ENCODE peak calls at places on chromosomes 11 and 22, in seven cellular contexts. O is MM.1S, H is lung, Z is heart left ventricle, S is gastrocnemius medialis, Q is dorsolateral prefrontal cortex, I is cardiac muscle cell. Y is an unnamed sample.
A peak's percentile ranks its signal among the peaks of the same experiment; 100 is the strongest.

GRCh38 chr11:64208086-64208795 is 1.7 kb downstream of the FERMT3 start:
- DNase-seq in O (no peak), H (no peak), Z (no peak), S (no peak), Q (no peak), I (no peak), Y (no peak)

GRCh38 chr22:20218320-20218872 is 49.7 kb downstream of the RTN4R start:
- DNase-seq in O (no peak), H (no peak), Z (no peak), S (no peak), Q (no peak), I (no peak), Y (no peak)

GRCh38 chr11:2858995-2859705 is 26.4 kb downstream of the CDKN1C start:
- DNase-seq in O (no peak), H (no peak), Z (no peak), S (no peak), Q (no peak), I (no peak), Y (no peak)

GRCh38 chr22:25334091-25334490 is 114.7 kb downstream of the CRYBB2 start:
- DNase-seq in O (peak; percentile 63), H (peak; percentile 42), Z (peak; percentile 32), S (peak; percentile 22), Q (peak; percentile 50), I (peak; percentile 79), Y (peak; percentile 68)

GRCh38 chr11:2515401-2516275 is 70.8 kb downstream of the KCNQ1 start:
- DNase-seq in O (no peak), H (no peak), Z (peak; percentile 37), S (peak; percentile 8), Q (peak; percentile 18), I (no peak), Y (no peak)

GRCh38 chr22:39871008-39871798 is 22.4 kb downstream of the ENTHD1 start:
- DNase-seq in O (no peak), H (no peak), Z (no peak), S (no peak), Q (no peak), I (no peak), Y (no peak)

GRCh38 chr11:71488086-71488967 is 35.3 kb downstream of the NADSYN1 start:
- DNase-seq in O (no peak), H (no peak), Z (no peak), S (peak; percentile 8), Q (no peak), I (peak; percentile 44), Y (no peak)

GRCh38 chr11:12079726-12080556 is 30.4 kb upstream of the MICAL2 start:
- DNase-seq in O (no peak), H (no peak), Z (peak; percentile 57), S (peak; percentile 56), Q (no peak), I (no peak), Y (no peak)

GRCh38 chr11:124194696-124195418 is 11.7 kb downstream of the OR10D3 start:
- DNase-seq in O (peak; percentile 65), H (peak; percentile 49), Z (no peak), S (no peak), Q (no peak), I (peak; percentile 32), Y (peak; percentile 72)

GRCh38 chr11:2837096-2837601 is 48.4 kb downstream of the CDKN1C start:
- DNase-seq in O (no peak), H (peak; percentile 69), Z (peak; percentile 82), S (peak; percentile 63), Q (no peak), I (peak; percentile 97), Y (no peak)

GRCh38 chr11:120170741-120171261 is 32.9 kb upstream of the TRIM29 start:
- DNase-seq in O (no peak), H (no peak), Z (no peak), S (no peak), Q (no peak), I (no peak), Y (no peak)

DNA sequence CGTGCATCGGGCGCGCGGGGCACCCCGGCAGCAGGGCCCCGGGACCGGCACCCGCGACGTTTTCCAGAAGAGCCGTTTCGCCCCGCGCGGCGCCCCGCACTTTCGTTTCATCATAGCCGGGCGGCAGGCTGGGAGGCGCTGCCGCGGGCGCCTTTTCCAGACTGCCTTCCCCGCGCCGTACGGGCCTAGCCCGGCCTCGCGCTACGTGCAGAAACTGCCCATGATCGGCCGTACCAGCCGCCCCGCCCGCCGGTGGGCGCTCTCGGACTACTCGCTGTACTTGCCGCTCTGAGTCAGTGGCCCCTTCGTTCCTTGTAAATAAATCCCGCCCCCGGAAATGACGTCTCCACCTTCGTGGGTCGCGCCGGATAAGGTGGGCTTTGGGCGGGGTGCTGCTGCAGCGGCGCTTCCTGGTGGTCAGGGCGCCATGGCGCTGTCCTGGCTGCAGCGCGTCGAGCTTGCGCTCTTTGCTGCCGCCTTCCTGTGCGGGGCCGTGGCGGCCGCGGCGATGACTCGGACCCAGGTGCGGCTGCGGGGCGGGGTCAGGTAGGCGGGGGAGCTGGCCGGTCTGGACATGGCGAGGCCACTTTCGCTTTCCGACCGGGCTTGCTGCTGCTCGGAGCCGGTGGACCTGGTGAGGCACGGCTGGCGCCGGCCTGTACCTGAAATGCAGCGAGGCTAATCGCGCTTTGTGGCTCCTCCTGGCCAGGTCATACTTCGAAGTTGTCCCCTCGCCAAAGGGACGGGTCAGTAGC is at the start of gene TMEM179B:
- DNase-seq in O (peak; percentile 98), H (peak; percentile 99), Z (peak; percentile 99), S (peak; percentile 98), Q (peak; percentile 99), I (peak; percentile 100), Y (peak; percentile 98)
- TF ChIP-seq CTCF in O (peak; percentile 52), H (peak; percentile 52), Z (no peak), S (no peak), Q (peak; percentile 54), I (peak; percentile 67), Y (peak; percentile 78)

GRCh38 chr11:129373489-129373953 is 2.1 kb upstream of the BARX2 start:
- DNase-seq in O (peak; percentile 37), H (no peak), Z (no peak), S (no peak), Q (no peak), I (no peak), Y (no peak)
- H3K4me3 ChIP-seq in O (peak overlapping the region; percentile 84), H (no peak overlapping the region), Z (peak overlapping the region; percentile 36), S (peak overlapping the region; percentile 7), Q (peak overlapping the region; percentile 57), I (peak overlapping the region; percentile 32), Y (no peak overlapping the region)

GRCh38 chr11:66313321-66314185 is 3.3 kb downstream of the CD248 start:
- DNase-seq in O (no peak), H (no peak), Z (no peak), S (no peak), Q (no peak), I (peak; percentile 74), Y (no peak)

GRCh38 chr11:66310324-66310723 is 6.5 kb downstream of the CD248 start:
- DNase-seq in O (no peak), H (no peak), Z (no peak), S (no peak), Q (no peak), I (no peak), Y (no peak)

GRCh38 chr11:66312549-66313320 is 4.1 kb downstream of the CD248 start:
- DNase-seq in O (peak; percentile 93), H (peak; percentile 99), Z (peak; percentile 99), S (peak; percentile 95), Q (peak; percentile 96), I (peak; percentile 99), Y (peak; percentile 97)

GRCh38 chr11:66311470-66311964 is 5.3 kb downstream of the CD248 start:
- DNase-seq in O (no peak), H (no peak), Z (no peak), S (no peak), Q (no peak), I (no peak), Y (no peak)

DNA sequence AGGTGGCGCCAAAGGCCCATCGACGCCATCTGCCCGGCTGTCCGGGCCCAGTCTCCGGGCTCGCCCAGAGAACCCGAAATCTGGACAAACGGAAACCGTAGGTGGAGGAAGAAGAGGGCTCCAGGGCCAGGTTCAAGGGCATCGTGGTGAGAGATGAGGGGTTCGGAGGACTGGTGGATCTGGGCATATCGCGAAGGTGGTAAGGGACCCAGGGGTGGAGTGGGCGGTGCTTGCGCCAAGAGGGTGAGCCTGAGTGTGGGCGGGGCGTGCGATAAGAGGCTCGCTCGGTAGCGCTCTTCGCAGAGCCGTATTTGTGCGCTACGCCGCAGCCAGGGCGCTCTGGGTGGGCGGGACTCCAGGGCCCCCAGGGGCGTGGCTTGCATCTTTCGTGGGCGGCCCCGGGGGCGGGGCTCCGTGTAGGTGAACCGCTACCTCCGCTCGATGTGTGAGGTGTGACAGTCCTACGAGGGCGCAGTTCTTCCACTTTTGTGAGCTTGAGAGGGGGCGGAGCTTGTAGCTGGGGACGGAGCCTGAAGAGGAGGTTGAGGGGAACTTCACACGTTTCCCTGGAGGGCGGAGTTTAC is 4.8 kb downstream of the CD248 start:
- DNase-seq in O (peak; percentile 73), H (peak; percentile 89), Z (peak; percentile 92), S (peak; percentile 88), Q (peak; percentile 91), I (peak; percentile 97), Y (peak; percentile 94)
- TF ChIP-seq CTCF in O (peak; percentile 69), H (peak; percentile 97), Z (peak; percentile 28), S (peak; percentile 96), Q (peak; percentile 88), I (peak; percentile 95), Y (peak; percentile 84)

GRCh38 chr11:65588199-65589054 is 7.2 kb downstream of the KCNK7 start:
- DNase-seq in O (peak; percentile 94), H (no peak), Z (peak; percentile 70), S (peak; percentile 92), Q (no peak), I (peak; percentile 71), Y (peak; percentile 99)
- H3K4me3 ChIP-seq in O (peak overlapping the region; percentile 49), H (no peak overlapping the region), Z (no peak overlapping the region), S (no peak overlapping the region), Q (peak overlapping the region; percentile 22), I (no peak overlapping the region), Y (peak overlapping the region; percentile 49)

GRCh38 chr11:131392528-131393255 is 22.3 kb downstream of the NTM start:
- DNase-seq in O (no peak), H (no peak), Z (no peak), S (no peak), Q (no peak), I (peak; percentile 29), Y (no peak)
- TF ChIP-seq CTCF in O (peak; percentile 25), H (no peak), Z (no peak), S (no peak), Q (peak; percentile 57), I (peak; percentile 33), Y (peak; percentile 10)

GRCh38 chr11:96303980-96304379 is 39.0 kb downstream of the MAML2 start:
- DNase-seq in O (no peak), H (no peak), Z (no peak), S (no peak), Q (no peak), I (no peak), Y (no peak)

GRCh38 chr11:96309001-96309642 is 33.9 kb downstream of the MAML2 start:
- DNase-seq in O (no peak), H (no peak), Z (no peak), S (no peak), Q (no peak), I (no peak), Y (no peak)

GRCh38 chr11:96307748-96308133 is 35.3 kb downstream of the MAML2 start:
- DNase-seq in O (no peak), H (no peak), Z (no peak), S (no peak), Q (no peak), I (no peak), Y (no peak)

GRCh38 chr11:96306933-96307747 is 35.9 kb downstream of the MAML2 start:
- DNase-seq in O (no peak), H (peak; percentile 91), Z (peak; percentile 90), S (peak; percentile 59), Q (peak; percentile 31), I (peak; percentile 95), Y (no peak)

GRCh38 chr11:96306600-96306932 is 36.4 kb downstream of the MAML2 start:
- DNase-seq in O (no peak), H (no peak), Z (no peak), S (no peak), Q (no peak), I (peak; percentile 20), Y (no peak)
- H3K4me3 ChIP-seq in O (no peak overlapping the region), H (no peak overlapping the region), Z (peak overlapping the region; percentile 44), S (peak overlapping the region; percentile 16), Q (peak overlapping the region; percentile 56), I (peak overlapping the region; percentile 13), Y (no peak overlapping the region)

GRCh38 chr11:103491777-103492176 is 382.6 kb downstream of the DYNC2H1 start:
- DNase-seq in O (no peak), H (no peak), Z (no peak), S (no peak), Q (no peak), I (no peak), Y (no peak)
- TF ChIP-seq CTCF in O (no peak), H (no peak), Z (no peak), S (no peak), Q (no peak), I (no peak), Y (no peak)

Y was measured in GM12865.